ENCODE peak calls at places on chromosome 18, in eight cellular contexts. N, T, L, H, X, G, E and I are unnamed samples.

GRCh38 chr18:43627833-43628370 is 350.6 kb upstream of the SYT4 start:
- DNase-seq in E (no peak), T (no peak), H (no peak), G (no peak), X (no peak), L (no peak), N (no peak), I (no peak)

GRCh38 chr18:32093106-32093511 is 1.4 kb downstream of the RNF138 start:
- DNase-seq in G (peak; percentile 10), H (peak; percentile 56), X (peak; percentile 61), E (peak; percentile 53), T (peak; percentile 63), N (peak; percentile 13), L (no peak), I (no peak)

GRCh38 chr18:23311346-23312103 is 141.6 kb upstream of the RIOK3 start:
- DNase-seq in L (no peak), T (peak; percentile 97), X (no peak), H (peak; percentile 82), N (no peak), G (no peak), E (peak; percentile 35), I (no peak)

GRCh38 chr18:27143580-27144287 is 41.4 kb downstream of the CHST9 start:
- DNase-seq in G (no peak), X (no peak), T (no peak), E (no peak), N (no peak), L (no peak), H (no peak), I (no peak)

GRCh38 chr18:31487251-31488015 is 10.5 kb upstream of the DSG2 start:
- DNase-seq in T (peak; percentile 86), L (no peak), E (no peak), X (no peak), G (peak; percentile 39), H (no peak), N (no peak), I (no peak)

GRCh38 chr18:39966275-39966674 is 1988.8 kb upstream of the PIK3C3 start:
- DNase-seq in N (no peak), H (no peak), L (no peak), E (no peak), T (no peak), X (no peak), G (peak; percentile 1), I (no peak)

GRCh38 chr18:55466789-55467188 is 121.2 kb downstream of the TCF4 start:
- DNase-seq in G (no peak), E (no peak), X (no peak), L (no peak), H (no peak), N (no peak), T (no peak), I (no peak)

GRCh38 chr18:23867011-23867410 is 147.5 kb upstream of the TTC39C start:
- DNase-seq in G (no peak), X (no peak), H (no peak), E (no peak), T (no peak), L (no peak), N (no peak), I (no peak)

GRCh38 chr18:47868744-47869143 is 61.7 kb downstream of the SMAD2 start:
- DNase-seq in T (no peak), N (no peak), G (no peak), E (no peak), L (no peak), H (no peak), X (no peak), I (no peak)

GRCh38 chr18:63292844-63293683 is 26.5 kb downstream of the BCL2 start:
- DNase-seq in E (no peak), N (no peak), L (no peak), H (no peak), G (no peak), X (peak; percentile 43), T (no peak), I (no peak)

GRCh38 chr18:6878881-6879280 is 149.4 kb downstream of the ARHGAP28 start:
- DNase-seq in T (no peak), E (no peak), H (no peak), L (no peak), X (no peak), G (no peak), N (no peak), I (no peak)

GRCh38 chr18:58455318-58455950 is 173.5 kb downstream of the ALPK2 start:
- DNase-seq in E (no peak), N (no peak), T (no peak), H (no peak), L (no peak), X (no peak), G (no peak), I (no peak)

GRCh38 chr18:41695441-41695840 is 259.6 kb upstream of the PIK3C3 start:
- DNase-seq in X (no peak), E (no peak), L (no peak), T (no peak), N (no peak), G (no peak), H (peak; percentile 0), I (no peak)

GRCh38 chr18:3901042-3901441 is 451.1 kb downstream of the TGIF1 start:
- DNase-seq in G (no peak), X (no peak), T (no peak), H (no peak), E (no peak), N (no peak), L (no peak), I (no peak)

GRCh38 chr18:35047697-35048292 is 6.6 kb downstream of the MAPRE2 start:
- DNase-seq in E (no peak), H (no peak), T (no peak), G (no peak), X (no peak), L (no peak), N (no peak), I (no peak)

GRCh38 chr18:13159579-13159978 is 59.0 kb upstream of the LDLRAD4 start:
- DNase-seq in H (peak; percentile 73), G (peak; percentile 40), L (peak; percentile 28), N (no peak), E (peak; percentile 30), X (no peak), T (peak; percentile 84), I (peak; percentile 43)

GRCh38 chr18:9894454-9895068 is 8.8 kb downstream of the TXNDC2 start:
- DNase-seq in E (no peak), G (no peak), N (no peak), H (no peak), L (no peak), T (no peak), X (no peak), I (no peak)

GRCh38 chr18:14025306-14025940 is 106.8 kb downstream of the ZNF519 start:
- DNase-seq in G (no peak), T (no peak), H (no peak), N (no peak), L (no peak), X (peak; percentile 32), E (no peak), I (no peak)